ENCODE peak calls at places on chromosome 22, in ten cellular contexts. One of them, this sample, is unnamed.

GRCh38 chr22:32576553-32577255 is 102.1 kb downstream of the FBXO7 start:
- DNase-seq in AG09309: no peak
- DNase-seq in progenitor cell of endocrine pancreas: no peak
- DNase-seq in colonic mucosa: no peak
- DNase-seq in astrocyte of the spinal cord: no peak
- DNase-seq in cardiac muscle cell: no peak
- DNase-seq in fibroblast of lung: no peak
- DNase-seq in right atrium auricular region: no peak
- DNase-seq in H9: no peak
- DNase-seq in Calu3: no peak
- DNase-seq in this sample: no peak

GRCh38 chr22:35392357-35392756 is 7.6 kb upstream of the MCM5 start:
- DNase-seq in right atrium auricular region: no peak
- DNase-seq in AG09309: no peak
- DNase-seq in cardiac muscle cell: no peak
- DNase-seq in colonic mucosa: no peak
- DNase-seq in fibroblast of lung: no peak
- DNase-seq in H9: no peak
- DNase-seq in Calu3: no peak
- DNase-seq in progenitor cell of endocrine pancreas: no peak
- DNase-seq in astrocyte of the spinal cord: no peak
- DNase-seq in this sample: no peak

GRCh38 chr22:30675436-30675835 is 7.8 kb upstream of the DUSP18 start:
- DNase-seq in right atrium auricular region: no peak
- DNase-seq in fibroblast of lung: no peak
- DNase-seq in cardiac muscle cell: no peak
- DNase-seq in H9: no peak
- DNase-seq in AG09309: no peak
- DNase-seq in progenitor cell of endocrine pancreas: no peak
- DNase-seq in colonic mucosa: no peak
- DNase-seq in astrocyte of the spinal cord: no peak
- DNase-seq in Calu3: no peak
- DNase-seq in this sample: no peak

GRCh38 chr22:25482868-25483639 is 81.4 kb upstream of the GRK3 start:
- DNase-seq in astrocyte of the spinal cord: no peak
- DNase-seq in AG09309: no peak
- DNase-seq in H9: no peak
- DNase-seq in cardiac muscle cell: no peak
- DNase-seq in right atrium auricular region: no peak
- DNase-seq in fibroblast of lung: no peak
- DNase-seq in progenitor cell of endocrine pancreas: no peak
- DNase-seq in Calu3: no peak
- DNase-seq in colonic mucosa: no peak
- DNase-seq in this sample: no peak

GRCh38 chr22:30701872-30702271 is 7.2 kb downstream of the OSBP2 start:
- DNase-seq in H9: no peak
- DNase-seq in colonic mucosa: no peak
- DNase-seq in fibroblast of lung: peak; percentile 66
- DNase-seq in Calu3: no peak
- DNase-seq in cardiac muscle cell: no peak
- DNase-seq in AG09309: no peak
- DNase-seq in astrocyte of the spinal cord: peak; percentile 26
- DNase-seq in progenitor cell of endocrine pancreas: no peak
- DNase-seq in right atrium auricular region: no peak
- DNase-seq in this sample: no peak

GRCh38 chr22:17569971-17570511 is 6.7 kb downstream of the SLC25A18 start:
- DNase-seq in colonic mucosa: no peak
- DNase-seq in AG09309: no peak
- DNase-seq in H9: peak; percentile 40
- DNase-seq in Calu3: no peak
- DNase-seq in right atrium auricular region: peak; percentile 79
- DNase-seq in progenitor cell of endocrine pancreas: no peak
- DNase-seq in cardiac muscle cell: peak; percentile 80
- DNase-seq in astrocyte of the spinal cord: peak; percentile 67
- DNase-seq in fibroblast of lung: peak; percentile 39
- DNase-seq in this sample: no peak

GRCh38 chr22:38072322-38073149 is 11.4 kb downstream of the SLC16A8 start:
- DNase-seq in right atrium auricular region: no peak
- DNase-seq in cardiac muscle cell: no peak
- DNase-seq in fibroblast of lung: no peak
- DNase-seq in Calu3: no peak
- DNase-seq in colonic mucosa: no peak
- DNase-seq in AG09309: no peak
- DNase-seq in astrocyte of the spinal cord: no peak
- DNase-seq in progenitor cell of endocrine pancreas: no peak
- DNase-seq in H9: no peak
- DNase-seq in this sample: no peak

GRCh38 chr22:43985532-43985931 is 30.3 kb downstream of the SAMM50 start:
- DNase-seq in astrocyte of the spinal cord: no peak
- DNase-seq in H9: no peak
- DNase-seq in AG09309: no peak
- DNase-seq in colonic mucosa: no peak
- DNase-seq in cardiac muscle cell: peak; percentile 16
- DNase-seq in progenitor cell of endocrine pancreas: no peak
- DNase-seq in fibroblast of lung: no peak
- DNase-seq in Calu3: no peak
- DNase-seq in right atrium auricular region: no peak
- DNase-seq in this sample: no peak

GRCh38 chr22:50012201-50013181 is at the start of gene IL17REL:
- DNase-seq in astrocyte of the spinal cord: no peak
- DNase-seq in cardiac muscle cell: peak; percentile 22
- DNase-seq in Calu3: peak; percentile 36
- DNase-seq in colonic mucosa: no peak
- DNase-seq in fibroblast of lung: no peak
- DNase-seq in progenitor cell of endocrine pancreas: no peak
- DNase-seq in H9: peak; percentile 34
- DNase-seq in AG09309: no peak
- DNase-seq in right atrium auricular region: no peak
- DNase-seq in this sample: peak; percentile 44

DNA sequence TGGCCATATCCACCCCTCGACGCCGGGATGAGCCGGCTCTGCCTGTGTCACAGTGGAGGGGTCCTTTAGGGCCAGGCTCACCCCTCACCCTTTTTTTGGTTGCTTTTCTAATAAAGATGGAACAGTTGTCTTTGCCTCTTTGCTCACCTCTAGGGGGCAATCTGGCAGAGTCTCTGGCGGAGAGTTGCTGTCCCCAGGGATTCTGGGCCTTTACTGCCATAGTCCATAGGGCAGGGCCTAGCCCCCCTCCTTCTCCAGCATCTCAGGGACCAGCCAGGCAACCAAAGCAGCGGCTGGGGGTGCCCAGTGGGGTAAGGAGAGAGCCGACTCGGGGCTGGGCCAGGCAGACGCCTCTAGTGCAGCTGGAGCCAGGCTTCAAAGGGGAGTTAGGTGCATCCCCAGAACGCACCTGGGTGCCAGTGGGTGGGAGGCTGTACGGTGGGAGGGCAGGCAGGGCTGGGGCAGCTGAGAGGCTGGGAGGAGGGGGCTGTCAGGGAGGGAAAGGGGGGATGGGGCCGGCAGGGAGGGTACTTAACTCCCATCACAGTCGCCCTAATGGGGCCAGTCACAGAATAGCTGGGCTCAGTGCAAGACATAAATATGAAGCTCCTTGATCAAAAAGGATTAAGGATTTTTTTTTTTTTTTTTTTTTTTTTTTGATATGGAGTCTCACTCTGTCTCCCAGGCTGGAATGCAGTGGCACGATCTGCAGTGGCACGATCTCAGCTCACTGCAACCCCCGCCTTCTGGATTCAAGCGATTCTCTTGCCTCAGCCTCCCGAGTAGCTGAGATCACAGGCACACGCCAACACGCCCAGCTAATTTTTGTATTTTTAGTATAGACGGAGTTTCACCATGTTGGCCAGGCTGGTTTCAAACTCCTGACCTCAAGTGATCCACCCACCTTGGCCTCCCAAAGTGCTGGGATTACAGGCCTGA is 2.5 kb upstream of the SUSD2 start:
- DNase-seq in H9: peak; percentile 67
- DNase-seq in progenitor cell of endocrine pancreas: no peak
- DNase-seq in astrocyte of the spinal cord: no peak
- DNase-seq in AG09309: no peak
- DNase-seq in colonic mucosa: no peak
- DNase-seq in right atrium auricular region: no peak
- DNase-seq in Calu3: no peak
- DNase-seq in cardiac muscle cell: no peak
- DNase-seq in fibroblast of lung: no peak
- DNase-seq in this sample: peak; percentile 43
- TF ChIP-seq CTCF in H9: peak; percentile 68
- TF ChIP-seq CTCF in progenitor cell of endocrine pancreas: peak; percentile 37
- TF ChIP-seq CTCF in astrocyte of the spinal cord: peak; percentile 56
- TF ChIP-seq CTCF in AG09309: peak; percentile 46
- TF ChIP-seq CTCF in colonic mucosa: no peak
- TF ChIP-seq CTCF in right atrium auricular region: no peak
- TF ChIP-seq CTCF in Calu3: peak; percentile 26
- TF ChIP-seq CTCF in cardiac muscle cell: peak; percentile 42
- TF ChIP-seq CTCF in fibroblast of lung: peak; percentile 22
- TF ChIP-seq CTCF in this sample: peak; percentile 36

GRCh38 chr22:22684605-22685561 is 40.5 kb downstream of the GGTLC2 start:
- DNase-seq in cardiac muscle cell: peak; percentile 72
- DNase-seq in AG09309: peak; percentile 0
- DNase-seq in H9: peak; percentile 67
- DNase-seq in colonic mucosa: peak; percentile 44
- DNase-seq in fibroblast of lung: peak; percentile 47
- DNase-seq in astrocyte of the spinal cord: peak; percentile 42
- DNase-seq in progenitor cell of endocrine pancreas: peak; percentile 37
- DNase-seq in Calu3: peak; percentile 75
- DNase-seq in right atrium auricular region: no peak
- DNase-seq in this sample: peak; percentile 35
- TF ChIP-seq CTCF in cardiac muscle cell: peak; percentile 63
- TF ChIP-seq CTCF in AG09309: no peak
- TF ChIP-seq CTCF in H9: peak; percentile 73
- TF ChIP-seq CTCF in colonic mucosa: peak; percentile 44
- TF ChIP-seq CTCF in fibroblast of lung: no peak
- TF ChIP-seq CTCF in astrocyte of the spinal cord: peak; percentile 48
- TF ChIP-seq CTCF in progenitor cell of endocrine pancreas: peak; percentile 61
- TF ChIP-seq CTCF in Calu3: peak; percentile 76
- TF ChIP-seq CTCF in right atrium auricular region: no peak
- TF ChIP-seq CTCF in this sample: peak; percentile 35

DNA sequence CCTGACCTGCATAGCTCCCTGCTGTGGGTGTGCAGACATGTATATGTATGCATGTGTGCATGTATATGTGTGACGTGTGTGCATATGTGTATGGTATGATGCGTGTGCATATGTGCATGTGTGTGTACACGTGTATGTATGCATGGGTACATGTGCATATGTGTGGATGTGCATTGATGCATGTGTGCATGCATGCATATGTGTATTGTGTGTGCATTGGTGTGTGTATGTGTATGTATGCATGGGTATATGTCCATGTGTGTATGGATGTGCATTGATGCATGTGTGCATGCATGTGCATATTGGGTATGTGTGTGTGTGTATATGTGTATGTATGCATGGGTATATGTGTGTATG is 434.0 kb downstream of the TBC1D22A start:
- DNase-seq in right atrium auricular region: peak; percentile 42
- DNase-seq in progenitor cell of endocrine pancreas: no peak
- DNase-seq in colonic mucosa: no peak
- DNase-seq in Calu3: no peak
- DNase-seq in H9: no peak
- DNase-seq in AG09309: no peak
- DNase-seq in fibroblast of lung: no peak
- DNase-seq in astrocyte of the spinal cord: no peak
- DNase-seq in cardiac muscle cell: no peak
- DNase-seq in this sample: no peak
- TF ChIP-seq CTCF in right atrium auricular region: no peak
- TF ChIP-seq CTCF in progenitor cell of endocrine pancreas: no peak
- TF ChIP-seq CTCF in colonic mucosa: no peak
- TF ChIP-seq CTCF in Calu3: no peak
- TF ChIP-seq CTCF in H9: no peak
- TF ChIP-seq CTCF in AG09309: no peak
- TF ChIP-seq CTCF in fibroblast of lung: no peak
- TF ChIP-seq CTCF in astrocyte of the spinal cord: no peak
- TF ChIP-seq CTCF in cardiac muscle cell: no peak
- TF ChIP-seq CTCF in this sample: no peak

GRCh38 chr22:21640810-21641209 is 1.3 kb upstream of the SDF2L1 start:
- DNase-seq in Calu3: no peak
- DNase-seq in progenitor cell of endocrine pancreas: no peak
- DNase-seq in right atrium auricular region: no peak
- DNase-seq in cardiac muscle cell: no peak
- DNase-seq in H9: no peak
- DNase-seq in colonic mucosa: no peak
- DNase-seq in fibroblast of lung: no peak
- DNase-seq in AG09309: no peak
- DNase-seq in astrocyte of the spinal cord: no peak
- DNase-seq in this sample: no peak

GRCh38 chr22:21643533-21644357 is 1.6 kb downstream of the SDF2L1 start:
- DNase-seq in Calu3: no peak
- DNase-seq in progenitor cell of endocrine pancreas: no peak
- DNase-seq in right atrium auricular region: no peak
- DNase-seq in fibroblast of lung: no peak
- DNase-seq in AG09309: no peak
- DNase-seq in cardiac muscle cell: no peak
- DNase-seq in colonic mucosa: no peak
- DNase-seq in astrocyte of the spinal cord: no peak
- DNase-seq in H9: no peak
- DNase-seq in this sample: no peak

GRCh38 chr22:21641417-21641794 is 696 bp upstream of the SDF2L1 start:
- DNase-seq in cardiac muscle cell: peak; percentile 64
- DNase-seq in right atrium auricular region: no peak
- DNase-seq in progenitor cell of endocrine pancreas: no peak
- DNase-seq in Calu3: peak; percentile 68
- DNase-seq in H9: peak; percentile 60
- DNase-seq in colonic mucosa: peak; percentile 68
- DNase-seq in AG09309: no peak
- DNase-seq in fibroblast of lung: peak; percentile 42
- DNase-seq in astrocyte of the spinal cord: peak; percentile 51
- DNase-seq in this sample: peak; percentile 51

GRCh38 chr22:21642584-21643448 is 714 bp downstream of the SDF2L1 start:
- DNase-seq in AG09309: no peak
- DNase-seq in astrocyte of the spinal cord: peak; percentile 50
- DNase-seq in right atrium auricular region: no peak
- DNase-seq in cardiac muscle cell: peak; percentile 44
- DNase-seq in H9: peak; percentile 80
- DNase-seq in progenitor cell of endocrine pancreas: peak; percentile 45
- DNase-seq in Calu3: peak; percentile 81
- DNase-seq in colonic mucosa: peak; percentile 78
- DNase-seq in fibroblast of lung: peak; percentile 37
- DNase-seq in this sample: peak; percentile 67

GRCh38 chr22:21641795-21642583 is at the start of gene SDF2L1:
- DNase-seq in astrocyte of the spinal cord: peak; percentile 99
- DNase-seq in H9: peak; percentile 99
- DNase-seq in cardiac muscle cell: peak; percentile 99
- DNase-seq in fibroblast of lung: peak; percentile 99
- DNase-seq in AG09309: peak; percentile 93
- DNase-seq in Calu3: peak; percentile 99
- DNase-seq in right atrium auricular region: peak; percentile 99
- DNase-seq in progenitor cell of endocrine pancreas: peak; percentile 93
- DNase-seq in colonic mucosa: peak; percentile 99
- DNase-seq in this sample: peak; percentile 97
- TF ChIP-seq CTCF in astrocyte of the spinal cord: no peak
- TF ChIP-seq CTCF in H9: no peak
- TF ChIP-seq CTCF in cardiac muscle cell: no peak
- TF ChIP-seq CTCF in fibroblast of lung: no peak
- TF ChIP-seq CTCF in AG09309: no peak
- TF ChIP-seq CTCF in Calu3: no peak
- TF ChIP-seq CTCF in right atrium auricular region: no peak
- TF ChIP-seq CTCF in progenitor cell of endocrine pancreas: no peak
- TF ChIP-seq CTCF in colonic mucosa: no peak
- TF ChIP-seq CTCF in this sample: no peak